ENCODE peak calls at places on chromosome 10, in ten cellular contexts. X is GM23248; B is Peyer's patch; G is esophagus squamous epithelium; Z is cardiac muscle cell; S is lower lobe of right lung; O is naive thymus-derived CD4-positive, alpha-beta T cell; D is PC-3; V is tibial artery; F is CD8-positive, alpha-beta T cell. L is an unnamed sample.
A peak's percentile ranks its signal among the peaks of the same experiment; 100 is the strongest.

GRCh38 chr10:130835068-130835467 is 476.5 kb downstream of the TCERG1L start:
- DNase-seq in X (no peak), B (no peak), G (no peak), Z (no peak), S (no peak), O (no peak), D (no peak), V (no peak), F (no peak), L (no peak)

GRCh38 chr10:3755440-3756359 is 29.3 kb downstream of the KLF6 start:
- DNase-seq in X (peak; percentile 65), B (no peak), G (no peak), Z (peak; percentile 82), S (no peak), O (no peak), D (peak; percentile 32), V (no peak), F (no peak), L (no peak)

GRCh38 chr10:71741029-71741428 is 21.5 kb upstream of the C10orf105 start:
- DNase-seq in X (no peak), B (no peak), G (no peak), Z (no peak), S (no peak), O (peak; percentile 35), D (no peak), V (no peak), F (no peak), L (no peak)

GRCh38 chr10:4315529-4315928 is 510.5 kb upstream of the AKR1E2 start:
- DNase-seq in X (peak; percentile 69), B (no peak), G (no peak), Z (no peak), S (no peak), O (no peak), D (no peak), V (no peak), F (no peak), L (no peak)

GRCh38 chr10:32256613-32257437 is 90.1 kb downstream of the EPC1 start:
- DNase-seq in X (peak; percentile 60), B (peak; percentile 74), G (no peak), Z (peak; percentile 61), S (peak; percentile 74), O (peak; percentile 67), D (peak; percentile 47), V (peak; percentile 76), F (peak; percentile 43), L (peak; percentile 22)

GRCh38 chr10:100653957-100654834 is 91.2 kb upstream of the PAX2 start:
- DNase-seq in X (peak; percentile 44), B (no peak), G (no peak), Z (peak; percentile 48), S (no peak), O (no peak), D (no peak), V (no peak), F (no peak), L (no peak)

GRCh38 chr10:95268438-95268837 is 22.4 kb downstream of the PDLIM1 start:
- DNase-seq in X (no peak), B (no peak), G (no peak), Z (peak; percentile 69), S (no peak), O (no peak), D (no peak), V (peak; percentile 74), F (no peak), L (peak; percentile 58)

GRCh38 chr10:104406715-104407517 is 53.3 kb downstream of the CFAP58 start:
- DNase-seq in X (peak; percentile 78), B (no peak), G (no peak), Z (peak; percentile 45), S (no peak), O (no peak), D (peak; percentile 47), V (no peak), F (no peak), L (peak; percentile 49)

DNA sequence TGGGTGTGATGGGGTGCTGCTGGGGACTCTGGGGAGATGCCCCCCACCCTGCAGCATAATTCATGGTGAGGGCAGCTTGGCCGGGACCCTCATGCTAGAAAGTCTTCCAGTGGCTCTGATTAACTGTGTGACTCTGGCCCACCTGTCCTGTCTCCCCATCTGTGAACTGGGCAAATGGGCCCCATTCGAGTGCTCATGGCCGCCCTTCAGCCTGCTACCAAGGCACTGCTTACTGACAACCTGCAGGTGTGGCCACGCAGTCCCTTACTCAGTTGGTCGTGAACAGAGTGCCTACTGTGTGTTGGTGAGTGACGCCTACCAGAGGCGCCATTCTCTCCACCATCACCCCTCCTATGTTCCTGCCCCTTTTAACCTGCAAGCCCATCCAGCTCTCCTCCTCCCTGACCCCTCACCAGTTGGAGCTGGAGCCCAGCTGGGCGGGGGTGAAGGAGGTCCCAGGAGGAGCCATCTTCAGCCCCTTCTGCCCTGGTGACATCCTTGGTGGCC is 109.4 kb downstream of the ZMIZ1 start:
- DNase-seq in X (no peak), B (no peak), G (no peak), Z (no peak), S (no peak), O (no peak), D (no peak), V (no peak), F (no peak), L (no peak)
- H3K4me1 ChIP-seq in X (peaks cover 50% of the 10 kb centered on the region), B (peaks cover 6% of the 10 kb centered on the region), G (peaks cover 76% of the 10 kb centered on the region), Z (peaks cover 67% of the 10 kb centered on the region), S (peaks cover 83% of the 10 kb centered on the region), O (no peaks in the 10 kb centered on the region), D (peaks cover 8% of the 10 kb centered on the region), V (peaks cover 70% of the 10 kb centered on the region), F (no peaks in the 10 kb centered on the region), L (no peaks in the 10 kb centered on the region)

GRCh38 chr10:69470463-69471163 is 19.3 kb downstream of the TSPAN15 start:
- DNase-seq in X (no peak), B (no peak), G (no peak), Z (no peak), S (no peak), O (no peak), D (no peak), V (no peak), F (no peak), L (no peak)

GRCh38 chr10:69466689-69467088 is 15.4 kb downstream of the TSPAN15 start:
- DNase-seq in X (no peak), B (no peak), G (no peak), Z (no peak), S (no peak), O (no peak), D (no peak), V (no peak), F (no peak), L (no peak)

GRCh38 chr10:69467928-69468770 is 16.9 kb downstream of the TSPAN15 start:
- DNase-seq in X (no peak), B (no peak), G (no peak), Z (no peak), S (no peak), O (no peak), D (no peak), V (no peak), F (no peak), L (no peak)

GRCh38 chr10:69466158-69466490 is 14.9 kb downstream of the TSPAN15 start:
- DNase-seq in X (no peak), B (peak; percentile 12), G (no peak), Z (no peak), S (no peak), O (no peak), D (no peak), V (no peak), F (no peak), L (no peak)

DNA sequence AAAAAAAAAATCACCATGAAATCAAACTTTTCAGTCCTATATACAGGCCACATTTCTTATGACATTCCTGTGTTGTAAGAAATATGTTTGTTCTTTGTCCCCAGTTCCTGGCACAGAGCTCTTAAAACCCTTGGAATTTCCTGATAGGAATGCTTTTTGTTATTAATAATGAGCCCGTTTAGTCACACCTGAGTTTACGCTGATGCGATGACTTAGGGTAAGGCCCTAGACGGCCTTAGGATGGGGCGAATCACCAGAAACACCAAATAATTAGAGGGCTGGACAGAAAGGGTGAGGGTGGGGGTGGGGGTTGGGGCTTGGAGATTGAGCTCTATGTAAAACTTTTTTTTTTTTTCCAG is 17.5 kb downstream of the TSPAN15 start:
- DNase-seq in X (no peak), B (no peak), G (no peak), Z (no peak), S (no peak), O (no peak), D (peak; percentile 91), V (no peak), F (no peak), L (no peak)
- H3K4me1 ChIP-seq in X (no peaks in the 10 kb centered on the region), B (peaks cover 7% of the 10 kb centered on the region), G (peaks cover 33% of the 10 kb centered on the region), Z (peaks cover 77% of the 10 kb centered on the region), S (peaks cover 71% of the 10 kb centered on the region), O (no peaks in the 10 kb centered on the region), D (peaks cover 51% of the 10 kb centered on the region), V (peaks cover 41% of the 10 kb centered on the region), F (no peaks in the 10 kb centered on the region), L (no peaks in the 10 kb centered on the region)

GRCh38 chr10:110967009-110967630 is 47.7 kb downstream of the SHOC2 start:
- DNase-seq in X (peak; percentile 19), B (no peak), G (no peak), Z (no peak), S (no peak), O (no peak), D (no peak), V (no peak), F (no peak), L (no peak)

GRCh38 chr10:110963162-110963561 is 43.8 kb downstream of the SHOC2 start:
- DNase-seq in X (no peak), B (no peak), G (no peak), Z (no peak), S (no peak), O (no peak), D (no peak), V (no peak), F (no peak), L (no peak)

GRCh38 chr10:110967645-110968044 is 48.2 kb downstream of the SHOC2 start:
- DNase-seq in X (no peak), B (no peak), G (no peak), Z (no peak), S (no peak), O (no peak), D (no peak), V (no peak), F (no peak), L (no peak)

GRCh38 chr10:110962443-110962842 is 43.0 kb downstream of the SHOC2 start:
- DNase-seq in X (no peak), B (no peak), G (no peak), Z (no peak), S (no peak), O (no peak), D (no peak), V (no peak), F (no peak), L (no peak)

DNA sequence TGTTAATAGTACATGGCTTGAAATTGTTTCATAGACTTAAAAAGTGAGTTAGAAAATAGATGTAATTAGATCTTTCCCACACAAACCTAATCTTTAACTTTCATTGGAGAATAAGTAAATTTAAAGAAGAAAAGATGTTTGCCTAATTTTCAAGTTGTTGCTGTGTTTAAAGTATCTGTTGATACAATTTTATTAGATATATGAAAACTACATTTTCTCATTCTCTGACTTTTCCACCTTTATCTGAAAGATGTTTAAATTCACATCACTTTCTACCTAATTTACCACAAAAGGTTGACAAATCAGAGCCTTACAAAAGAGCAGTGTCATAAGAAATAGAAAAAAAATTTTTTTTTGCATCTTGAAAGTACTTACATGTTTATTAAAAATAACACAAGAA is 45.8 kb downstream of the SHOC2 start:
- DNase-seq in X (no peak), B (no peak), G (no peak), Z (no peak), S (no peak), O (no peak), D (no peak), V (no peak), F (no peak), L (no peak)
- H3K4me1 ChIP-seq in X (peaks cover 19% of the 10 kb centered on the region), B (no peaks in the 10 kb centered on the region), G (no peaks in the 10 kb centered on the region), Z (peaks cover 16% of the 10 kb centered on the region), S (peaks cover 10% of the 10 kb centered on the region), O (peaks cover 6% of the 10 kb centered on the region), D (no peaks in the 10 kb centered on the region), V (peaks cover 4% of the 10 kb centered on the region), F (peaks cover 24% of the 10 kb centered on the region), L (no peaks in the 10 kb centered on the region)

GRCh38 chr10:65898055-65898454 is 1027.8 kb upstream of the LRRTM3 start:
- DNase-seq in X (no peak), B (no peak), G (no peak), Z (no peak), S (no peak), O (no peak), D (no peak), V (no peak), F (no peak), L (no peak)
- H3K4me1 ChIP-seq in X (no peaks in the 10 kb centered on the region), B (no peaks in the 10 kb centered on the region), G (no peaks in the 10 kb centered on the region), Z (no peaks in the 10 kb centered on the region), S (no peaks in the 10 kb centered on the region), O (no peaks in the 10 kb centered on the region), D (no peaks in the 10 kb centered on the region), V (no peaks in the 10 kb centered on the region), F (no peaks in the 10 kb centered on the region), L (no peaks in the 10 kb centered on the region)

L was measured in foreskin keratinocyte.